ENCODE peak calls at places on chromosomes 6 and 20, in ten cellular contexts. P is NB4, O is HCT116, M is heart left ventricle, E is IMR-90, R is Peyer's patch, I is vagina, Z is prostate gland, J is spleen, Y is A549. C is an unnamed sample.

GRCh38 chr6:106972500-106972899 is 2.0 kb downstream of the CD24 start:
- DNase-seq in I (no peak), Y (peak), R (no peak), J (no peak), P (no peak), Z (no peak), M (no peak), E (no peak), O (no peak), C (no peak)

GRCh38 chr6:137890983-137891537 is 24.0 kb downstream of the TNFAIP3 start:
- DNase-seq in R (no peak), M (no peak), O (no peak), E (no peak), Y (no peak), P (no peak), I (no peak), J (no peak), Z (no peak), C (no peak)

GRCh38 chr6:143579703-143580102 is 68.2 kb upstream of the FUCA2 start:
- DNase-seq in O (no peak), P (no peak), R (no peak), Z (no peak), E (peak), Y (no peak), M (peak), I (no peak), J (no peak), C (no peak)

GRCh38 chr20:25369529-25369928 is 21.1 kb downstream of the ABHD12 start:
- DNase-seq in J (no peak), I (no peak), E (no peak), R (no peak), O (no peak), P (peak), M (no peak), Y (no peak), Z (no peak), C (no peak)

GRCh38 chr6:12049165-12049564 is 37.1 kb downstream of the HIVEP1 start:
- DNase-seq in P (no peak), Y (no peak), M (no peak), O (no peak), I (no peak), E (no peak), R (no peak), Z (no peak), J (no peak), C (no peak)

GRCh38 chr6:138001750-138002349 is 105.4 kb downstream of the PERP start:
- DNase-seq in J (no peak), O (peak), Y (peak), I (no peak), E (peak), R (peak), Z (peak), P (peak), M (peak), C (peak)

GRCh38 chr6:40852667-40853383 is 186.2 kb downstream of the UNC5CL start:
- DNase-seq in P (peak), E (no peak), R (no peak), I (no peak), M (no peak), O (peak), J (no peak), Z (no peak), Y (peak), C (no peak)

GRCh38 chr6:20350215-20350614 is 51.5 kb upstream of the E2F3 start:
- DNase-seq in E (peak), P (no peak), Y (no peak), O (no peak), R (no peak), Z (no peak), J (no peak), M (no peak), I (no peak), C (no peak)

GRCh38 chr6:7298113-7298512 is 14.9 kb downstream of the SSR1 start:
- DNase-seq in P (no peak), Z (no peak), E (no peak), O (no peak), M (no peak), J (no peak), Y (no peak), I (no peak), R (no peak), C (no peak)

GRCh38 chr6:103674790-103675189 is 1184.9 kb downstream of the HACE1 start:
- DNase-seq in R (no peak), Z (no peak), E (no peak), P (no peak), J (no peak), I (no peak), M (no peak), O (no peak), Y (no peak), C (no peak)

GRCh38 chr6:103677290-103677689 is 1182.4 kb downstream of the HACE1 start:
- DNase-seq in Z (no peak), I (no peak), J (no peak), O (no peak), P (no peak), E (no peak), Y (no peak), M (no peak), R (no peak), C (no peak)

GRCh38 chr6:103675807-103676406 is 1183.8 kb downstream of the HACE1 start:
- DNase-seq in P (peak), R (no peak), I (no peak), E (no peak), O (no peak), J (no peak), M (no peak), Z (no peak), Y (no peak), C (no peak)

DNA sequence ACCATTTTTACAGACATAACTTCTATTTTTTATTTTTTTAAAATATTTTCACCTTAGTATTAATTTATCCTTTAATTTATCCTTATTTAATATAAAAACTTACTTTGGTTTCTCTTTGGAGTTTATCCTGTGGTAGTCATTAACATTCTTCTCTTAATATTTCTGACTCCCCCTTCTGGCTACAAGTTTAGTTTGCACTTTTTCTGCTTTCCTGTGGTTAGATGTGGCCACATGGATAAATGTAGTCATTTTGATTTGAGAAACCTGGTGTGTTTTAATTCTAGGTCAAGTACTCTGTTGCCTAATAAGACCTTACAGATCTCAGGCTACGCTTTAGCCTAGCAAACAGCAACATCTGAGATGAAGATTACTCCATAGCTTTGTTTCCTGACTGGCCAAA is 1187.5 kb downstream of the HACE1 start:
- DNase-seq in Y (no peak), R (no peak), J (no peak), Z (no peak), E (no peak), I (no peak), P (peak), M (no peak), O (peak), C (no peak)
- TF ChIP-seq CTCF in Y (no peak), R (no peak), J (no peak), Z (no peak), E (no peak), I (no peak), P (no peak), M (no peak), O (no peak), C (no peak)

GRCh38 chr6:111593516-111593824 is 12.2 kb downstream of the TRAF3IP2 start:
- DNase-seq in Z (no peak), E (no peak), R (no peak), I (no peak), M (no peak), O (no peak), Y (no peak), J (no peak), P (no peak), C (no peak)
- TF ChIP-seq POLR2A in Z (no peak), E (no peak), R (no peak), I (no peak), M (no peak), O (no peak), Y (no peak), J (no peak), P (no peak), C (no peak)

DNA sequence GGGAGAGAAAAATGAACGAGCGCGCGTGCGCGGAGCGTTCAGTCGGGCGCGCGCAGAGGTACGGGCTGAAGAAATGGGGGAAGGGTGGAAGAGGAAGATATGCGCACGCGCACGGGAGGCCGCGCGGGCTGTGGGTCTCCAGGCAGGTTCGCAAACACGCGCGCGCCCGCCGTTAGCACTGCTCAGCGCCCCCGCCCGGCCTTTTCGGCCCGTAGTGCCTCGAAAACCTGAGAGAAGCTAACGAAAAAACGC is 393 bp downstream of the BCLAF1 start:
- DNase-seq in Y (peak), P (peak), J (peak), R (peak), I (peak), O (peak), M (peak), Z (peak), E (peak), C (peak)
- TF ChIP-seq CTCF in Y (no peak), P (peak), J (no peak), R (no peak), I (no peak), O (no peak), M (no peak), Z (peak), E (peak), C (peak)

GRCh38 chr20:35173576-35174192 is 1.8 kb downstream of the PROCR start:
- DNase-seq in J (no peak), I (no peak), R (no peak), E (no peak), M (no peak), Z (no peak), O (no peak), Y (no peak), P (no peak), C (no peak)

GRCh38 chr20:35171753-35172433 is at the start of gene PROCR:
- DNase-seq in P (peak), R (peak), Y (peak), E (peak), M (peak), I (peak), O (peak), J (peak), Z (peak), C (peak)

GRCh38 chr20:35172434-35172806 is 548 bp downstream of the PROCR start:
- DNase-seq in Y (no peak), M (no peak), R (no peak), J (no peak), Z (no peak), I (no peak), E (no peak), O (no peak), P (no peak), C (no peak)

GRCh38 chr20:35176132-35176531 is 4.3 kb downstream of the PROCR start:
- DNase-seq in Y (no peak), P (no peak), R (no peak), O (no peak), J (no peak), E (no peak), I (no peak), M (no peak), Z (no peak), C (no peak)

DNA sequence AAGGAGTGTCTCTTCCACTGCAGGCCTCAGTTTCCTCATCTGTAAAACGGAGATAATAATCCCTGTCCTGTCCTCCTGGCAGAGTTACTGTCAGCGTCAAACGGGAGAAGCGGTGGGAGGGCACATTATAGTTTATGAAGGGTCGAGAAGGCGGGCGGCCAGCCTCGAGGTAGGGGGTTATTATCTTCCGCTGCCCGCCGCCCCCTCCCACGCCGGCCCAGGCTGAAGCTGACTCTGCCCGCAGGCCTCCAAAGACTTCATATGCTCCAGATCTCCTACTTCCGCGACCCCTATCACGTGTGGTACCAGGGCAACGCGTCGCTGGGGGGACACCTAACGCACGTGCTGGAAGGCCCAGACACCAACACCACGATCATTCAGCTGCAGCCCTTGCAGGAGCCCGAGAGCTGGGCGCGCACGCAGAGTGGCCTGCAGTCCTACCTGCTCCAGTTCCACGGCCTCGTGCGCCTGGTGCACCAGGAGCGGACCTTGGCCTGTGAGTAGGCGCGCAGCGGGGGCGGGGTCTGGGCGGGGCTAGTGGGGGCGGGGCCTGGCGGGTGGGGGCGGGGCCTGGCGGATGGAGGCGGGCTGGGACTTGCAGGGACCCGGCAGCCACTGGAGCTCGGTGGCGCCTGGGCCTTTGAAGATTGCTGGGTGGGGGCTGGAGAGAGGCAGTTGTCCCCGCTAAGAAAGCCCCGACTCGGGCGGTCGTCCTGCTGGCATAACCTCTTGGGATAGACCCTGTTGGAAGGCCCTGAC is 2.8 kb downstream of the PROCR start:
- DNase-seq in R (peak), E (no peak), O (no peak), Z (no peak), P (no peak), Y (no peak), J (peak), I (no peak), M (peak), C (peak)
- TF ChIP-seq POLR2A in R (peak), E (no peak), O (no peak), Z (no peak), P (no peak), Y (no peak), J (no peak), I (no peak), M (no peak), C (no peak)

GRCh38 chr6:162907876-162908481 is 180.2 kb downstream of the PACRG start:
- DNase-seq in Y (no peak), Z (no peak), M (no peak), I (no peak), O (peak), R (no peak), E (peak), J (no peak), P (peak), C (no peak)
- TF ChIP-seq CTCF in Y (no peak), Z (no peak), M (peak), I (no peak), O (peak), R (no peak), E (peak), J (no peak), P (peak), C (peak)

GRCh38 chr6:165768961-165769360 is 105.9 kb upstream of the PDE10A start:
- DNase-seq in I (no peak), J (no peak), E (no peak), Y (no peak), P (no peak), O (no peak), M (no peak), Z (no peak), R (no peak), C (no peak)
- TF ChIP-seq POLR2A in I (no peak), J (no peak), E (no peak), Y (no peak), P (no peak), O (no peak), M (no peak), Z (no peak), R (no peak), C (no peak)

GRCh38 chr20:3658708-3659491 is 4.3 kb downstream of the GFRA4 start:
- DNase-seq in J (peak), O (no peak), M (no peak), R (peak), Z (no peak), P (peak), Y (no peak), I (no peak), E (no peak), C (no peak)

GRCh38 chr20:3661060-3661820 is 2.0 kb downstream of the GFRA4 start:
- DNase-seq in E (no peak), R (peak), M (no peak), I (no peak), J (no peak), O (no peak), P (no peak), Y (no peak), Z (no peak), C (no peak)

GRCh38 chr20:3658019-3658707 is 5.0 kb downstream of the GFRA4 start:
- DNase-seq in E (no peak), J (peak), Z (no peak), R (peak), I (no peak), M (no peak), Y (no peak), O (no peak), P (no peak), C (no peak)

GRCh38 chr20:3660262-3661059 is 2.7 kb downstream of the GFRA4 start:
- DNase-seq in Z (no peak), M (no peak), J (no peak), E (no peak), O (no peak), I (no peak), P (no peak), R (peak), Y (no peak), C (no peak)

GRCh38 chr20:3659492-3660261 is 3.5 kb downstream of the GFRA4 start:
- DNase-seq in I (no peak), O (no peak), Y (no peak), J (no peak), R (peak), E (no peak), M (no peak), P (no peak), Z (no peak), C (no peak)
- TF ChIP-seq CTCF in I (no peak), O (no peak), Y (no peak), J (no peak), R (no peak), E (no peak), M (no peak), P (no peak), Z (no peak), C (no peak)